ENCODE peak calls at places on chromosomes 1 and 21, in eight cellular contexts. One of them, this sample, is unnamed.

GRCh38 chr1:65459397-65459768 is 38.9 kb downstream of the LEPR start:
- DNase-seq in Right ventricle myocardium superior: no peak
- DNase-seq in GM19239: peak
- DNase-seq in stimulated activated CD4-positive, alpha-beta T cell treated with anti-CD3 and anti-CD28 coated beads, Interleukin-4, amount 100 ng/mL, for 48 hours: no peak
- DNase-seq in activated T-cell treated with anti-CD3 and anti-CD28 coated beads, Interleukin-2, amount 50 U/mL, for 72 hours: no peak
- DNase-seq in GM12892: peak
- DNase-seq in PC-3: peak
- DNase-seq in activated CD4-positive, alpha-beta T cell treated with anti-CD3 and anti-CD28 coated beads, Interleukin-2, amount 50 U/mL, for 48 hours: no peak
- DNase-seq in this sample: no peak

GRCh38 chr1:224387302-224387912 is 30.7 kb downstream of the CNIH4 start:
- DNase-seq in Right ventricle myocardium superior: no peak
- DNase-seq in GM19239: no peak
- DNase-seq in stimulated activated CD4-positive, alpha-beta T cell treated with anti-CD3 and anti-CD28 coated beads, Interleukin-4, amount 100 ng/mL, for 48 hours: no peak
- DNase-seq in activated T-cell treated with anti-CD3 and anti-CD28 coated beads, Interleukin-2, amount 50 U/mL, for 72 hours: no peak
- DNase-seq in GM12892: no peak
- DNase-seq in PC-3: no peak
- DNase-seq in activated CD4-positive, alpha-beta T cell treated with anti-CD3 and anti-CD28 coated beads, Interleukin-2, amount 50 U/mL, for 48 hours: no peak
- DNase-seq in this sample: no peak

GRCh38 chr1:214186118-214186517 is 94.8 kb upstream of the SMYD2 start:
- DNase-seq in Right ventricle myocardium superior: no peak
- DNase-seq in GM19239: no peak
- DNase-seq in stimulated activated CD4-positive, alpha-beta T cell treated with anti-CD3 and anti-CD28 coated beads, Interleukin-4, amount 100 ng/mL, for 48 hours: no peak
- DNase-seq in activated T-cell treated with anti-CD3 and anti-CD28 coated beads, Interleukin-2, amount 50 U/mL, for 72 hours: no peak
- DNase-seq in GM12892: no peak
- DNase-seq in PC-3: no peak
- DNase-seq in activated CD4-positive, alpha-beta T cell treated with anti-CD3 and anti-CD28 coated beads, Interleukin-2, amount 50 U/mL, for 48 hours: no peak
- DNase-seq in this sample: no peak

GRCh38 chr1:32539584-32540571 is 651 bp downstream of the ZBTB8A start:
- DNase-seq in Right ventricle myocardium superior: peak
- DNase-seq in GM19239: peak
- DNase-seq in stimulated activated CD4-positive, alpha-beta T cell treated with anti-CD3 and anti-CD28 coated beads, Interleukin-4, amount 100 ng/mL, for 48 hours: no peak
- DNase-seq in activated T-cell treated with anti-CD3 and anti-CD28 coated beads, Interleukin-2, amount 50 U/mL, for 72 hours: peak
- DNase-seq in GM12892: peak
- DNase-seq in PC-3: peak
- DNase-seq in activated CD4-positive, alpha-beta T cell treated with anti-CD3 and anti-CD28 coated beads, Interleukin-2, amount 50 U/mL, for 48 hours: peak
- DNase-seq in this sample: peak

GRCh38 chr1:52691856-52692255 is 6.3 kb downstream of the COA7 start:
- DNase-seq in Right ventricle myocardium superior: no peak
- DNase-seq in GM19239: no peak
- DNase-seq in stimulated activated CD4-positive, alpha-beta T cell treated with anti-CD3 and anti-CD28 coated beads, Interleukin-4, amount 100 ng/mL, for 48 hours: no peak
- DNase-seq in activated T-cell treated with anti-CD3 and anti-CD28 coated beads, Interleukin-2, amount 50 U/mL, for 72 hours: no peak
- DNase-seq in GM12892: no peak
- DNase-seq in PC-3: no peak
- DNase-seq in activated CD4-positive, alpha-beta T cell treated with anti-CD3 and anti-CD28 coated beads, Interleukin-2, amount 50 U/mL, for 48 hours: no peak
- DNase-seq in this sample: no peak

GRCh38 chr1:53079251-53079650 is 17.2 kb downstream of the PODN start:
- DNase-seq in Right ventricle myocardium superior: peak
- DNase-seq in GM19239: no peak
- DNase-seq in stimulated activated CD4-positive, alpha-beta T cell treated with anti-CD3 and anti-CD28 coated beads, Interleukin-4, amount 100 ng/mL, for 48 hours: no peak
- DNase-seq in activated T-cell treated with anti-CD3 and anti-CD28 coated beads, Interleukin-2, amount 50 U/mL, for 72 hours: no peak
- DNase-seq in GM12892: no peak
- DNase-seq in PC-3: no peak
- DNase-seq in activated CD4-positive, alpha-beta T cell treated with anti-CD3 and anti-CD28 coated beads, Interleukin-2, amount 50 U/mL, for 48 hours: no peak
- DNase-seq in this sample: no peak

GRCh38 chr1:83113686-83114085 is 885.2 kb downstream of the TTLL7 start:
- DNase-seq in Right ventricle myocardium superior: no peak
- DNase-seq in GM19239: no peak
- DNase-seq in stimulated activated CD4-positive, alpha-beta T cell treated with anti-CD3 and anti-CD28 coated beads, Interleukin-4, amount 100 ng/mL, for 48 hours: no peak
- DNase-seq in activated T-cell treated with anti-CD3 and anti-CD28 coated beads, Interleukin-2, amount 50 U/mL, for 72 hours: no peak
- DNase-seq in GM12892: no peak
- DNase-seq in PC-3: peak
- DNase-seq in activated CD4-positive, alpha-beta T cell treated with anti-CD3 and anti-CD28 coated beads, Interleukin-2, amount 50 U/mL, for 48 hours: no peak
- DNase-seq in this sample: no peak

GRCh38 chr1:226814751-226815496 is 55.5 kb upstream of the PSEN2 start:
- DNase-seq in Right ventricle myocardium superior: peak
- DNase-seq in GM19239: no peak
- DNase-seq in stimulated activated CD4-positive, alpha-beta T cell treated with anti-CD3 and anti-CD28 coated beads, Interleukin-4, amount 100 ng/mL, for 48 hours: no peak
- DNase-seq in activated T-cell treated with anti-CD3 and anti-CD28 coated beads, Interleukin-2, amount 50 U/mL, for 72 hours: no peak
- DNase-seq in GM12892: no peak
- DNase-seq in PC-3: peak
- DNase-seq in activated CD4-positive, alpha-beta T cell treated with anti-CD3 and anti-CD28 coated beads, Interleukin-2, amount 50 U/mL, for 48 hours: no peak
- DNase-seq in this sample: peak

GRCh38 chr1:14580986-14581385 is 17.5 kb upstream of the KAZN start:
- DNase-seq in Right ventricle myocardium superior: no peak
- DNase-seq in GM19239: no peak
- DNase-seq in stimulated activated CD4-positive, alpha-beta T cell treated with anti-CD3 and anti-CD28 coated beads, Interleukin-4, amount 100 ng/mL, for 48 hours: no peak
- DNase-seq in activated T-cell treated with anti-CD3 and anti-CD28 coated beads, Interleukin-2, amount 50 U/mL, for 72 hours: no peak
- DNase-seq in GM12892: no peak
- DNase-seq in PC-3: no peak
- DNase-seq in activated CD4-positive, alpha-beta T cell treated with anti-CD3 and anti-CD28 coated beads, Interleukin-2, amount 50 U/mL, for 48 hours: no peak
- DNase-seq in this sample: no peak

GRCh38 chr1:209612646-209613350 is 29.3 kb downstream of the CAMK1G start:
- DNase-seq in Right ventricle myocardium superior: no peak
- DNase-seq in GM19239: no peak
- DNase-seq in stimulated activated CD4-positive, alpha-beta T cell treated with anti-CD3 and anti-CD28 coated beads, Interleukin-4, amount 100 ng/mL, for 48 hours: no peak
- DNase-seq in activated T-cell treated with anti-CD3 and anti-CD28 coated beads, Interleukin-2, amount 50 U/mL, for 72 hours: no peak
- DNase-seq in GM12892: no peak
- DNase-seq in PC-3: no peak
- DNase-seq in activated CD4-positive, alpha-beta T cell treated with anti-CD3 and anti-CD28 coated beads, Interleukin-2, amount 50 U/mL, for 48 hours: no peak
- DNase-seq in this sample: no peak

GRCh38 chr21:44540741-44541288 is 820 bp upstream of the KRTAP10-1 start:
- DNase-seq in Right ventricle myocardium superior: no peak
- DNase-seq in GM19239: no peak
- DNase-seq in stimulated activated CD4-positive, alpha-beta T cell treated with anti-CD3 and anti-CD28 coated beads, Interleukin-4, amount 100 ng/mL, for 48 hours: no peak
- DNase-seq in activated T-cell treated with anti-CD3 and anti-CD28 coated beads, Interleukin-2, amount 50 U/mL, for 72 hours: no peak
- DNase-seq in GM12892: no peak
- DNase-seq in PC-3: no peak
- DNase-seq in activated CD4-positive, alpha-beta T cell treated with anti-CD3 and anti-CD28 coated beads, Interleukin-2, amount 50 U/mL, for 48 hours: no peak
- DNase-seq in this sample: no peak

GRCh38 chr21:14382486-14382834 is 486 bp downstream of the HSPA13 start:
- DNase-seq in Right ventricle myocardium superior: no peak
- DNase-seq in GM19239: no peak
- DNase-seq in stimulated activated CD4-positive, alpha-beta T cell treated with anti-CD3 and anti-CD28 coated beads, Interleukin-4, amount 100 ng/mL, for 48 hours: no peak
- DNase-seq in activated T-cell treated with anti-CD3 and anti-CD28 coated beads, Interleukin-2, amount 50 U/mL, for 72 hours: no peak
- DNase-seq in GM12892: no peak
- DNase-seq in PC-3: peak
- DNase-seq in activated CD4-positive, alpha-beta T cell treated with anti-CD3 and anti-CD28 coated beads, Interleukin-2, amount 50 U/mL, for 48 hours: peak
- DNase-seq in this sample: no peak

This sample was measured in left ventricle myocardium inferior.